ENCODE peak calls at places on chromosomes 4 and X, in six cellular contexts. One of them, this sample, is unnamed.

GRCh38 chr4:20359692-20360091 is 108.0 kb downstream of the SLIT2 start:
- DNase-seq in mesendoderm: no peak
- DNase-seq in IMR-90: no peak
- DNase-seq in mesenchymal stem cell: no peak
- DNase-seq in H9: no peak
- DNase-seq in neuronal stem cell: no peak
- DNase-seq in this sample: no peak

GRCh38 chr4:143531368-143531767 is 17.9 kb downstream of the SMARCA5 start:
- DNase-seq in H9: no peak
- DNase-seq in mesenchymal stem cell: peak; percentile 26
- DNase-seq in mesendoderm: peak; percentile 11
- DNase-seq in neuronal stem cell: no peak
- DNase-seq in IMR-90: peak; percentile 5
- DNase-seq in this sample: no peak

GRCh38 chr4:155592568-155593343 is 73.9 kb upstream of the GUCY1A1 start:
- DNase-seq in mesendoderm: no peak
- DNase-seq in mesenchymal stem cell: no peak
- DNase-seq in H9: no peak
- DNase-seq in IMR-90: peak; percentile 84
- DNase-seq in neuronal stem cell: no peak
- DNase-seq in this sample: no peak

GRCh38 chr4:166121897-166122296 is 248.9 kb downstream of the TLL1 start:
- DNase-seq in H9: no peak
- DNase-seq in IMR-90: no peak
- DNase-seq in neuronal stem cell: no peak
- DNase-seq in mesenchymal stem cell: no peak
- DNase-seq in mesendoderm: peak; percentile 1
- DNase-seq in this sample: no peak

GRCh38 chr4:6472008-6472386 is 417 bp downstream of the PPP2R2C start:
- DNase-seq in H9: peak; percentile 28
- DNase-seq in IMR-90: no peak
- DNase-seq in mesenchymal stem cell: no peak
- DNase-seq in neuronal stem cell: no peak
- DNase-seq in mesendoderm: no peak
- DNase-seq in this sample: no peak

GRCh38 chr4:172952052-172952451 is 216.6 kb upstream of the GALNT7 start:
- DNase-seq in neuronal stem cell: no peak
- DNase-seq in mesendoderm: peak; percentile 33
- DNase-seq in mesenchymal stem cell: no peak
- DNase-seq in H9: peak; percentile 40
- DNase-seq in IMR-90: no peak
- DNase-seq in this sample: peak; percentile 81

GRCh38 chr4:52548818-52549570 is 110.1 kb downstream of the USP46 start:
- DNase-seq in IMR-90: no peak
- DNase-seq in H9: no peak
- DNase-seq in neuronal stem cell: no peak
- DNase-seq in mesenchymal stem cell: no peak
- DNase-seq in mesendoderm: no peak
- DNase-seq in this sample: no peak

GRCh38 chr4:81165853-81166430 is 49.1 kb downstream of the PRKG2 start:
- DNase-seq in mesendoderm: peak; percentile 21
- DNase-seq in neuronal stem cell: no peak
- DNase-seq in mesenchymal stem cell: no peak
- DNase-seq in IMR-90: peak; percentile 11
- DNase-seq in H9: no peak
- DNase-seq in this sample: no peak

GRCh38 chr4:146087856-146088255 is 87.7 kb upstream of the LSM6 start:
- DNase-seq in neuronal stem cell: no peak
- DNase-seq in mesenchymal stem cell: no peak
- DNase-seq in H9: no peak
- DNase-seq in mesendoderm: no peak
- DNase-seq in IMR-90: no peak
- DNase-seq in this sample: no peak

GRCh38 chr4:153676491-153676890 is 7.6 kb upstream of the TLR2 start:
- DNase-seq in IMR-90: peak; percentile 12
- DNase-seq in mesenchymal stem cell: no peak
- DNase-seq in H9: no peak
- DNase-seq in mesendoderm: no peak
- DNase-seq in neuronal stem cell: no peak
- DNase-seq in this sample: no peak

GRCh38 chr4:82802906-82803305 is 4.3 kb upstream of the SCD5 start:
- DNase-seq in neuronal stem cell: no peak
- DNase-seq in H9: no peak
- DNase-seq in IMR-90: no peak
- DNase-seq in mesenchymal stem cell: no peak
- DNase-seq in mesendoderm: no peak
- DNase-seq in this sample: no peak

GRCh38 chrX:139058831-139059495 is 347.4 kb upstream of the FGF13 start:
- DNase-seq in mesendoderm: no peak
- DNase-seq in mesenchymal stem cell: no peak
- DNase-seq in H9: no peak
- DNase-seq in neuronal stem cell: no peak
- DNase-seq in IMR-90: no peak
- DNase-seq in this sample: no peak

GRCh38 chr4:178665916-178666315 is 1223.7 kb upstream of the AGA start:
- DNase-seq in mesenchymal stem cell: no peak
- DNase-seq in IMR-90: no peak
- DNase-seq in mesendoderm: no peak
- DNase-seq in H9: no peak
- DNase-seq in neuronal stem cell: no peak
- DNase-seq in this sample: no peak

GRCh38 chr4:133483600-133484246 is 334.6 kb downstream of the PCDH10 start:
- DNase-seq in H9: no peak
- DNase-seq in mesendoderm: peak; percentile 90
- DNase-seq in IMR-90: peak; percentile 33
- DNase-seq in neuronal stem cell: no peak
- DNase-seq in mesenchymal stem cell: peak; percentile 62
- DNase-seq in this sample: peak; percentile 71

DNA sequence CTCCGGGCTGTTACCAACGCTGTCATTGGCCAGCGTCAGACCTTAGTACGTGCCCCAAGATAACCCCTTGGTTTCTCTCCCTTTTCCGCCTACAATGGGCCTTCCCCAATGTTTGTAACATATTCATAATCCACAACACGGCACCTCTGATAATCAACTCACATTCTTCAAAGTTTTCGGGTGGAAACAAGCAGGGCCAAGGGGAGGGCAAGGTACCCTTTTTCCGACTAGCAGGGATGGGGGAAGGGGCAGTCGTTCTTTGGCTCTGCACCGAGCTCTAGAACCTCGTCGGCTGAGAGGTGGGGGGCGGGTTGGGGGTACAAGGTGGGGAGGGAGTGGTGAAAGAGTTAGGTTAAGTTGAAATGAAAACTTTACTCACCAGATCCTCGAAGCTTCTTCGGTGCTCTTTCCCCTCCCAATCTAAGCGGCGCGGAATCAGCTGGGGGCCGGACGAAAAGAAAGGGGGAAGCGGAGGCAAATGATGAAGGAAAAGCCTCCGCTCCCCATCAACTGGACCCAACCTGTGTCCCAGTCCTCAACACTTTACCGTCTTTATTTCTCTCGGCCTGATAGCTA is 1.4 kb downstream of the BRWD3 start:
- DNase-seq in neuronal stem cell: peak; percentile 51
- DNase-seq in mesenchymal stem cell: peak; percentile 80
- DNase-seq in IMR-90: peak; percentile 67
- DNase-seq in mesendoderm: peak; percentile 81
- DNase-seq in H9: peak; percentile 54
- DNase-seq in this sample: peak; percentile 62
- H3K9ac ChIP-seq in neuronal stem cell: peak overlapping the region; percentile 60
- H3K9ac ChIP-seq in mesenchymal stem cell: peak overlapping the region; percentile 83
- H3K9ac ChIP-seq in IMR-90: peak overlapping the region; percentile 97
- H3K9ac ChIP-seq in mesendoderm: peak overlapping the region; percentile 80
- H3K9ac ChIP-seq in H9: no peak overlapping the region
- H3K9ac ChIP-seq in this sample: no peak overlapping the region

GRCh38 chr4:25235401-25235800 is 1.6 kb downstream of the PI4K2B start:
- DNase-seq in H9: no peak
- DNase-seq in mesendoderm: no peak
- DNase-seq in IMR-90: no peak
- DNase-seq in mesenchymal stem cell: no peak
- DNase-seq in neuronal stem cell: no peak
- DNase-seq in this sample: no peak

GRCh38 chr4:25236971-25237370 is 3.1 kb downstream of the PI4K2B start:
- DNase-seq in neuronal stem cell: no peak
- DNase-seq in mesenchymal stem cell: no peak
- DNase-seq in mesendoderm: no peak
- DNase-seq in H9: no peak
- DNase-seq in IMR-90: no peak
- DNase-seq in this sample: no peak

GRCh38 chr4:25233194-25233593 is 639 bp upstream of the PI4K2B start:
- DNase-seq in IMR-90: no peak
- DNase-seq in neuronal stem cell: no peak
- DNase-seq in mesenchymal stem cell: no peak
- DNase-seq in H9: no peak
- DNase-seq in mesendoderm: no peak
- DNase-seq in this sample: no peak

GRCh38 chr4:25234390-25235367 is 846 bp downstream of the PI4K2B start:
- DNase-seq in mesenchymal stem cell: peak; percentile 92
- DNase-seq in neuronal stem cell: peak; percentile 29
- DNase-seq in IMR-90: peak; percentile 81
- DNase-seq in mesendoderm: peak; percentile 78
- DNase-seq in H9: peak; percentile 44
- DNase-seq in this sample: peak; percentile 68

DNA sequence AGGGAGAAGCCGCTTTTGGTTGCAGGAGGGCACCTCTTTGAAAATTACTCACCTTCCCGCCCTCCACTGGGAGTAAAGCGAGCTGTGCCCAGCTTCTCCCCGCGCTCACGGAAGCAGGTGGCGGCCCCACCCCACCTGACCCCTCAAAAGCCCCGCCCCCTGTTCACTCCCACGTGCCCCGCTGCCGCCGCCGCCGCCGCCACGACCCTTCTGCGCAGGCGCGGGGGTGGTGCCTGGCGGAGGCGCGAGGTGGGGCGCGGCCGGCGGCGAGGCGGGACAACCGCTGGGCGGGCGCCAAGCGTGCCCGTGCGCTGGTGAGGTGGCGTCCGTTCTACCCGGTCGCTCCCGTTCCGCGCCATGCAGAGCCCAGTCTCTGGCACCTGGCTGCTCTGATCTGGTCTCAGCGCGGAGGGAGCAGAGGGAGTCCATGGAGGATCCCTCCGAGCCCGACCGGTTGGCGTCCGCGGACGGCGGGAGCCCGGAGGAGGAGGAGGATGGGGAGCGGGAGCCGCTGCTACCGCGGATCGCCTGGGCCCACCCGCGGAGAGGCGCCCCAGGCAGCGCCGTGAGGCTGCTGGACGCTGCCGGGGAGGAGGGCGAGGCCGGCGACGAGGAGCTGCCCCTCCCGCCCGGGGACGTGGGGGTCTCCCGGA is at the start of gene PI4K2B:
- DNase-seq in mesendoderm: peak; percentile 92
- DNase-seq in mesenchymal stem cell: peak; percentile 78
- DNase-seq in neuronal stem cell: peak; percentile 68
- DNase-seq in IMR-90: peak; percentile 57
- DNase-seq in H9: peak; percentile 91
- DNase-seq in this sample: peak; percentile 91
- H3K18ac ChIP-seq in mesendoderm: peak within 1 kb of the TSS; percentile 89
- H3K18ac ChIP-seq in mesenchymal stem cell: peak within 1 kb of the TSS; percentile 92
- H3K18ac ChIP-seq in neuronal stem cell: peak within 1 kb of the TSS; percentile 95
- H3K18ac ChIP-seq in IMR-90: peak within 1 kb of the TSS; percentile 19
- H3K18ac ChIP-seq in H9: peak within 1 kb of the TSS; percentile 22
- H3K18ac ChIP-seq in this sample: peak within 1 kb of the TSS; percentile 96

GRCh38 chrX:110082156-110082555 is 79.2 kb downstream of the TMEM164 start:
- DNase-seq in mesenchymal stem cell: peak; percentile 81
- DNase-seq in IMR-90: peak; percentile 93
- DNase-seq in H9: no peak
- DNase-seq in mesendoderm: no peak
- DNase-seq in neuronal stem cell: no peak
- DNase-seq in this sample: no peak

GRCh38 chrX:110081320-110081719 is 78.4 kb downstream of the TMEM164 start:
- DNase-seq in mesendoderm: no peak
- DNase-seq in neuronal stem cell: no peak
- DNase-seq in mesenchymal stem cell: no peak
- DNase-seq in H9: no peak
- DNase-seq in IMR-90: no peak
- DNase-seq in this sample: no peak

GRCh38 chrX:110086916-110087484 is 84.1 kb downstream of the TMEM164 start:
- DNase-seq in IMR-90: peak; percentile 96
- DNase-seq in neuronal stem cell: no peak
- DNase-seq in H9: no peak
- DNase-seq in mesendoderm: peak; percentile 58
- DNase-seq in mesenchymal stem cell: peak; percentile 97
- DNase-seq in this sample: peak; percentile 41

GRCh38 chrX:110086162-110086915 is 83.4 kb downstream of the TMEM164 start:
- DNase-seq in mesenchymal stem cell: peak; percentile 74
- DNase-seq in mesendoderm: no peak
- DNase-seq in IMR-90: peak; percentile 73
- DNase-seq in neuronal stem cell: no peak
- DNase-seq in H9: no peak
- DNase-seq in this sample: no peak

GRCh38 chrX:110081740-110082139 is 78.8 kb downstream of the TMEM164 start:
- DNase-seq in mesendoderm: no peak
- DNase-seq in mesenchymal stem cell: peak; percentile 48
- DNase-seq in H9: no peak
- DNase-seq in neuronal stem cell: no peak
- DNase-seq in IMR-90: peak; percentile 28
- DNase-seq in this sample: no peak
- H3K9ac ChIP-seq in mesendoderm: no peak overlapping the region
- H3K9ac ChIP-seq in mesenchymal stem cell: no peak overlapping the region
- H3K9ac ChIP-seq in H9: no peak overlapping the region
- H3K9ac ChIP-seq in neuronal stem cell: no peak overlapping the region
- H3K9ac ChIP-seq in IMR-90: no peak overlapping the region
- H3K9ac ChIP-seq in this sample: no peak overlapping the region

DNA sequence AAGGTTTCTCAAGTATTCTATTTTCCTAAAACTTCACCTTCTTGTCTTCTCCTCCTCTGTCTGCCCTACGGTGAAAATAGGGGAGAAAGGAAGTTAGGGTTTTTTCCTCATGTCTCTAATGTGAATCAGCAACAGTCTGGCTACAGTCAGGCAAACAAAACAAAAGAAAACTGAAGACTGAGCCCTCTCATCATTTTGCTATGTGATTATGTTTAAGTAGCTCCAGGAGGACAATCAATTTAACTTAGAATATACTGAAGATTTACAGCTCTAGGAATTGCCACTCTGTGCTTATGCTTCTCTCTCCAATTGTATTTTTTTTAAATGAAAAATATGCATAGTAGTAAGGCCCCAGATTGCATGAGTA is 316.2 kb downstream of the GPAT3 start:
- DNase-seq in mesenchymal stem cell: peak; percentile 50
- DNase-seq in H9: no peak
- DNase-seq in neuronal stem cell: no peak
- DNase-seq in IMR-90: peak; percentile 88
- DNase-seq in mesendoderm: peak; percentile 22
- DNase-seq in this sample: no peak
- H3K18ac ChIP-seq in mesenchymal stem cell: no peak overlapping the region
- H3K18ac ChIP-seq in H9: no peak overlapping the region
- H3K18ac ChIP-seq in neuronal stem cell: no peak overlapping the region
- H3K18ac ChIP-seq in IMR-90: peak overlapping the region; percentile 95
- H3K18ac ChIP-seq in mesendoderm: peak overlapping the region; percentile 28
- H3K18ac ChIP-seq in this sample: no peak overlapping the region

GRCh38 chr4:124178449-124179021 is 534.0 kb downstream of the ANKRD50 start:
- DNase-seq in mesendoderm: no peak
- DNase-seq in H9: no peak
- DNase-seq in mesenchymal stem cell: no peak
- DNase-seq in IMR-90: peak; percentile 58
- DNase-seq in neuronal stem cell: no peak
- DNase-seq in this sample: no peak

GRCh38 chr4:124179521-124180186 is 532.9 kb downstream of the ANKRD50 start:
- DNase-seq in mesenchymal stem cell: no peak
- DNase-seq in mesendoderm: no peak
- DNase-seq in neuronal stem cell: no peak
- DNase-seq in IMR-90: no peak
- DNase-seq in H9: no peak
- DNase-seq in this sample: no peak

GRCh38 chr4:124177647-124178425 is 534.7 kb downstream of the ANKRD50 start:
- DNase-seq in IMR-90: peak; percentile 91
- DNase-seq in mesendoderm: no peak
- DNase-seq in mesenchymal stem cell: peak; percentile 82
- DNase-seq in neuronal stem cell: no peak
- DNase-seq in H9: no peak
- DNase-seq in this sample: no peak

GRCh38 chr4:124173892-124174291 is 538.6 kb downstream of the ANKRD50 start:
- DNase-seq in mesenchymal stem cell: no peak
- DNase-seq in H9: no peak
- DNase-seq in neuronal stem cell: no peak
- DNase-seq in mesendoderm: no peak
- DNase-seq in IMR-90: no peak
- DNase-seq in this sample: no peak
- H3K9ac ChIP-seq in mesenchymal stem cell: no peak overlapping the region
- H3K9ac ChIP-seq in H9: no peak overlapping the region
- H3K9ac ChIP-seq in neuronal stem cell: no peak overlapping the region
- H3K9ac ChIP-seq in mesendoderm: no peak overlapping the region
- H3K9ac ChIP-seq in IMR-90: no peak overlapping the region
- H3K9ac ChIP-seq in this sample: no peak overlapping the region

This sample was measured in trophoblast cell.